ENCODE peak calls at places on chromosomes 1 and 21, in six cellular contexts. F is lung, I is AG04450, N is H9, C is heart right ventricle, B is adrenal gland. M is an unnamed sample.

GRCh38 chr21:43645414-43645891 is 13.8 kb downstream of the HSF2BP start:
- DNase-seq in C (no peak), B (peak), I (peak), F (peak), N (peak), M (no peak)

GRCh38 chr1:110645962-110646735 is 28.6 kb downstream of the KCNA3 start:
- DNase-seq in B (no peak), F (no peak), N (no peak), C (no peak), I (no peak), M (no peak)

GRCh38 chr1:101000141-101000867 is 25.3 kb downstream of the DPH5 start:
- DNase-seq in I (no peak), N (no peak), B (no peak), C (no peak), F (no peak), M (no peak)

GRCh38 chr1:111249960-111250359 is 22.4 kb downstream of the CHI3L2 start:
- DNase-seq in C (no peak), I (no peak), B (no peak), N (no peak), F (no peak), M (no peak)

GRCh38 chr1:185350027-185350442 is 33.0 kb upstream of the IVNS1ABP start:
- DNase-seq in B (no peak), N (no peak), F (no peak), I (no peak), C (no peak), M (no peak)

GRCh38 chr1:55877440-55878232 is 662.5 kb upstream of the USP24 start:
- DNase-seq in B (no peak), F (no peak), I (no peak), N (no peak), C (no peak), M (no peak)

GRCh38 chr21:39559511-39559910 is 53.2 kb upstream of the B3GALT5 start:
- DNase-seq in F (no peak), B (no peak), C (no peak), I (no peak), N (no peak), M (no peak)

GRCh38 chr21:46215436-46216131 is 13.0 kb downstream of the LSS start:
- DNase-seq in B (no peak), N (no peak), C (no peak), I (no peak), F (no peak), M (no peak)

GRCh38 chr21:39518055-39518844 is 66.5 kb downstream of the SH3BGR start:
- DNase-seq in C (no peak), I (peak), N (peak), B (peak), F (peak), M (no peak)

GRCh38 chr1:12549460-12550349 is 68.3 kb downstream of the DHRS3 start:
- DNase-seq in N (no peak), F (no peak), I (peak), C (peak), B (peak), M (peak)

GRCh38 chr1:69967245-69967766 is 238.1 kb downstream of the LRRC40 start:
- DNase-seq in F (no peak), I (no peak), N (no peak), B (no peak), C (no peak), M (no peak)

GRCh38 chr1:159938905-159939587 is 6.4 kb downstream of the IGSF9 start:
- DNase-seq in I (no peak), B (no peak), C (no peak), N (no peak), F (no peak), M (no peak)
- H3K27ac ChIP-seq in I (no peak), B (no peak), C (no peak), N (no peak), F (no peak), M (no peak)

GRCh38 chr1:59427155-59427554 is 130.3 kb downstream of the FGGY start:
- DNase-seq in C (no peak), N (no peak), F (no peak), B (peak), I (no peak), M (no peak)
- H3K27ac ChIP-seq in C (no peak), N (no peak), F (no peak), B (no peak), I (no peak), M (no peak)

GRCh38 chr1:32242341-32242851 is 4.6 kb upstream of the FAM167B start:
- DNase-seq in B (peak), F (no peak), C (peak), I (no peak), N (peak), M (peak)

GRCh38 chr1:32239335-32239734 is 7.7 kb upstream of the FAM167B start:
- DNase-seq in C (no peak), B (no peak), F (no peak), N (no peak), I (no peak), M (no peak)

GRCh38 chr1:32239790-32240139 is 7.3 kb upstream of the FAM167B start:
- DNase-seq in C (peak), N (no peak), B (peak), F (no peak), I (no peak), M (no peak)

GRCh38 chr1:32241011-32241763 is 5.8 kb upstream of the FAM167B start:
- DNase-seq in I (no peak), B (peak), F (peak), C (peak), N (peak), M (peak)

GRCh38 chr1:32240140-32240951 is 6.7 kb upstream of the FAM167B start:
- DNase-seq in F (peak), I (no peak), N (peak), B (peak), C (peak), M (peak)
- H3K27ac ChIP-seq in F (peak), I (peak), N (no peak), B (peak), C (peak), M (peak)

GRCh38 chr1:43564617-43565348 is 34.1 kb downstream of the PTPRF start:
- DNase-seq in I (no peak), F (no peak), N (no peak), C (no peak), B (no peak), M (no peak)

GRCh38 chr1:43563779-43564616 is 33.3 kb downstream of the PTPRF start:
- DNase-seq in B (peak), F (no peak), I (no peak), C (no peak), N (no peak), M (no peak)

GRCh38 chr1:43569175-43569574 is 38.5 kb downstream of the PTPRF start:
- DNase-seq in I (no peak), F (no peak), B (no peak), C (no peak), N (no peak), M (no peak)

GRCh38 chr1:43565600-43566360 is 35.1 kb downstream of the PTPRF start:
- DNase-seq in B (peak), N (peak), C (peak), F (no peak), I (no peak), M (peak)

GRCh38 chr1:43566382-43567035 is 35.8 kb downstream of the PTPRF start:
- DNase-seq in F (no peak), B (no peak), I (no peak), C (no peak), N (no peak), M (no peak)
- H3K27ac ChIP-seq in F (no peak), B (no peak), I (no peak), C (no peak), N (no peak), M (no peak)

GRCh38 chr1:999797-1000356 is at the start of gene HES4:
- DNase-seq in F (peak), B (peak), N (peak), I (peak), C (peak), M (peak)

GRCh38 chr1:1001631-1002300 is 1.9 kb upstream of the HES4 start:
- DNase-seq in B (peak), F (peak), I (no peak), N (peak), C (peak), M (peak)

GRCh38 chr1:998905-999796 is 746 bp downstream of the HES4 start:
- DNase-seq in C (peak), N (peak), I (no peak), F (no peak), B (no peak), M (no peak)

GRCh38 chr1:1000357-1001056 is 610 bp upstream of the HES4 start:
- DNase-seq in F (peak), C (peak), B (peak), N (peak), I (peak), M (peak)

DNA sequence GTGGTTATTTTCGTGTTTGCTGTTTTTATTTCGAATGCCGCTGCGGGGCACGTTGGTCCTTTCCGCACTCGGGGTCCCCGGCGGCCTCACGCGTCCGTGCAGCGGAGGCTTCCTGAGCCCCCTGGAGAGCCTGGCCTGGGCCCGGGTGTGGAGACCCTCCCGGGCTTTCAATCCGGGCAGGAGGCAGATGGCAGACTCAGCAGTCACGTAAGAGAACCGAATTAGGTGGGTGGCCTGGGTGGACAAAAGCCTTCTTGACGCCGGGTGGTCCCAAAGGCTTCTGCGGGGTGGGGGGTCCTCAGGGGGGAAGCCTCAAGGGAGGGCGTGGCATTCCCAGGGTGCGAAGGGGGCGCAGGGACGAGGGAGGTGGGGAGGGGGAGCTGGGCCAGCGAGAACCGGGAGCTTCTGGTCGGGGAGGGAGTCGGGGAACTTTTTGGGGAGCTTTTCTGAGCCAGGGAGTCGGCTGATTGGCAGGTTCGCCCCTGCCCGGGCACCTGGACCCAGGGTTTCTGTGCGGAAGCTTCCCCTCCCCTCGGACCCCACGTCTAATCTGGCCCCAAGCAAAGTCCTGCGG is 1.2 kb upstream of the HES4 start:
- DNase-seq in C (peak), B (no peak), F (no peak), N (peak), I (no peak), M (no peak)
- H3K27ac ChIP-seq in C (peak), B (peak), F (peak), N (no peak), I (peak), M (peak)

DNA sequence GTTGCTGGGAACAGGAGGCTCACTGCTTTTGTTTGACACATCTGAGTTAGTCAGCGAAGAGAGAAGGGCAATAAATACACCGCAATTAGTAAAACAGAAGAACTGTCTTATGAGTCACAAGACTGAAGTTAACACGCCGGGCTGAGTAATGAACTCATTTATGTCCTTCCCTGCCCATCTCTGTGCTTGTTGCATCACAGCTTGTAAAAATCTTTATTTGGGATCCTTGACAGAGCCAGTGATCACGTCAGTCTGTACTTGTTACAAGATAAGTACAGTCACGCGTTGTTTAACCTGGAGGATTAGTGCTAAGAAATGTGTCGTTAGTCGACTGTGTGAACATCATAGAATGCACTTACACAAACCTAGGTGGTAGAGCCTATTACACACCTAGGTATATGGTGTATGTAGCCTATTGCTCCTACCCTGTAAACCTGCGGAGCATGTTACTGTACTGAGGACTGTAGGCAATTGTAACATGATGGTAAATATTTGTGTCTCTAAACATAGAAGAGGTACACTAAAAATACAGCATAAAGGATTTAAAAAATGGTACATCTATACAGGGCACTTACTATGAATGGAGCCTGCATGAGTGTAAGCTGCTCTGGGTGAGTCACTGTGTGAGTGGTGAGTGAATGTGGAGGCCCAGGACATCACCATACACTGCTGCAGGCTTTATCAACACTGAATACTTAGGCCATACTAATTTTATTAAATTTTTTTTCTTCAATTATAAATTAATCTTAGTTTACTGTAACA is 272.2 kb downstream of the TNR start:
- DNase-seq in C (no peak), F (no peak), B (no peak), N (no peak), I (no peak), M (no peak)
- H3K27ac ChIP-seq in C (no peak), F (no peak), B (no peak), N (no peak), I (no peak), M (no peak)

GRCh38 chr1:25033030-25033827 is 103.2 kb upstream of the RUNX3 start:
- DNase-seq in B (no peak), C (no peak), F (no peak), I (no peak), N (no peak), M (no peak)

GRCh38 chr1:25031966-25032667 is 102.0 kb upstream of the RUNX3 start:
- DNase-seq in B (no peak), N (no peak), C (peak), F (peak), I (no peak), M (peak)

GRCh38 chr1:25030674-25031589 is 100.9 kb upstream of the RUNX3 start:
- DNase-seq in I (no peak), C (no peak), B (no peak), N (no peak), F (no peak), M (no peak)

GRCh38 chr1:25033828-25034451 is 103.9 kb upstream of the RUNX3 start:
- DNase-seq in N (no peak), F (peak), B (peak), C (peak), I (no peak), M (peak)

GRCh38 chr1:25031601-25031965 is 101.5 kb upstream of the RUNX3 start:
- DNase-seq in N (no peak), I (no peak), C (no peak), B (no peak), F (no peak), M (no peak)
- H3K27ac ChIP-seq in N (no peak), I (no peak), C (no peak), B (no peak), F (no peak), M (no peak)

DNA sequence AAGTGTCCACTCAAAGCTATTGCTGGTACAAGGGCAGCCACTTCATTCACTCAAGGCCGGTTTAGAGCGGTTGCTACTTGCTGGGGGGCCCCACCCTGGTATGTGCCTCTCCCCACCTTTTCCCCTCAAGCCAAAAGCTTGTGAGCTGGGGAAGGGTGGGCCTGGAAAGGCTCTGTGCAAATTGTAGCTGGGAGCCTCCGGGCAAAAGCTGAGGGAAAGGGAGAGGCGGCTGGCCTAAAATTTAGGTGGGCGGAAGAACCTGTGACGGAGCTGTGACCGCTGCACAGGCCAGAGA is 306 bp upstream of the SH3D21 start:
- DNase-seq in F (no peak), N (no peak), B (no peak), C (no peak), I (no peak), M (no peak)
- H3K27ac ChIP-seq in F (peak), N (no peak), B (peak), C (peak), I (peak), M (peak)

DNA sequence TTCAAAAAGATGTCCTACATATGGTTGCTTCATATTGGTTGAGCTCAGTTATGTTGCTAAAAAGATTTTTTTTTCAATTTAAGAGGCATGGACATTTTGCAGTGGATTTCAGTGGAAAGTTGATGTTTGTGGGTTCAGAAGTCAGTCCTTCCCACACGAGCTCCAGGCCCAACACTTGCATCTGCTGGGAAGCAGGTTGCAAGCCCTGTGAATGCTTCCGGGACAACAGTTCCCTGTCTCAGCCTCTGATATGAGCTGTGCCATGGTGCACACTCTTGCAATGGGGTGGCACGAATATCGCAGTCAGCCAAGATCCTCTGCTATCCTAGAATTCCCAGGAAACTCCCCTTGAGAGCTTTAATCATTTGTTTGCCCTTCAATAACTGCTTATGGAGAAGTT is 30.3 kb upstream of the ABCG1 start:
- DNase-seq in N (no peak), I (no peak), B (no peak), C (no peak), F (no peak), M (no peak)
- H3K27ac ChIP-seq in N (no peak), I (no peak), B (peak), C (no peak), F (peak), M (peak)

DNA sequence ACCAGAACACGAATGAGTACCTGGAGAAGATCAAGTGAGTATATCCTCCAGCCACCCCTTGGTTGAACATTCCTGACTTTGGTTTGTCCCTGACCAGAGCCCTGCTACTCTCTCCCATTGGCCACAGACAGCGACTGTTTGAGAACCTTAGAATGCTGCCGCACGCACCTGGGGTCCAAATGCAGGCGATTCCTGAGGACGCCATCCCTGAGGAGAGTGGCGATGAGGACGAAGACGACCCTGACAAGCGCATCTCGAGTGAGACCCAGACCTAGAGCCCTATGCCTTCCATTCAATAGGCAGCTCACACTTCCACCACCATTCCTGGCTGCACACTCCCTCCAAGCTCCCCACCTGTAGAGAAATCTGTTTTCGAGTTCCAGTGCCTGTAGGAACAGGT is 4.5 kb downstream of the MARCKSL1 start:
- DNase-seq in B (no peak), I (no peak), C (no peak), N (no peak), F (no peak), M (no peak)
- H3K27ac ChIP-seq in B (no peak), I (no peak), C (no peak), N (no peak), F (no peak), M (no peak)